ENCODE peak calls at places on chromosomes 7 and 10, in nine cellular contexts. One of them, this sample, is unnamed.

GRCh38 chr10:126902157-126902556 is 3.1 kb upstream of the DOCK1 start:
- DNase-seq in A549: peak
- DNase-seq in H54: peak
- DNase-seq in IMR-90: peak
- DNase-seq in heart left ventricle: no peak
- DNase-seq in ovary: no peak
- DNase-seq in GM12892: no peak
- DNase-seq in prostate gland: no peak
- DNase-seq in body of pancreas: no peak
- DNase-seq in this sample: no peak

GRCh38 chr10:23826399-23826798 is 382.5 kb upstream of the KIAA1217 start:
- DNase-seq in heart left ventricle: no peak
- DNase-seq in A549: no peak
- DNase-seq in H54: peak
- DNase-seq in GM12892: no peak
- DNase-seq in body of pancreas: peak
- DNase-seq in ovary: no peak
- DNase-seq in IMR-90: no peak
- DNase-seq in prostate gland: peak
- DNase-seq in this sample: no peak

GRCh38 chr10:56360967-56361841 is at the start of gene ZWINT:
- DNase-seq in body of pancreas: peak
- DNase-seq in H54: peak
- DNase-seq in ovary: peak
- DNase-seq in GM12892: peak
- DNase-seq in prostate gland: peak
- DNase-seq in heart left ventricle: peak
- DNase-seq in A549: peak
- DNase-seq in IMR-90: peak
- DNase-seq in this sample: peak

GRCh38 chr7:121081327-121081936 is 92.9 kb downstream of the CPED1 start:
- DNase-seq in body of pancreas: no peak
- DNase-seq in prostate gland: no peak
- DNase-seq in H54: no peak
- DNase-seq in ovary: no peak
- DNase-seq in IMR-90: peak
- DNase-seq in GM12892: no peak
- DNase-seq in heart left ventricle: no peak
- DNase-seq in A549: peak
- DNase-seq in this sample: no peak

GRCh38 chr10:15084502-15084922 is 4.1 kb downstream of the ACBD7 start:
- DNase-seq in prostate gland: peak
- DNase-seq in A549: peak
- DNase-seq in IMR-90: peak
- DNase-seq in H54: peak
- DNase-seq in heart left ventricle: no peak
- DNase-seq in body of pancreas: peak
- DNase-seq in ovary: peak
- DNase-seq in GM12892: no peak
- DNase-seq in this sample: no peak

GRCh38 chr7:68147621-68148238 is 1151.1 kb downstream of the TYW1 start:
- DNase-seq in ovary: no peak
- DNase-seq in prostate gland: no peak
- DNase-seq in A549: no peak
- DNase-seq in body of pancreas: no peak
- DNase-seq in heart left ventricle: no peak
- DNase-seq in GM12892: no peak
- DNase-seq in IMR-90: no peak
- DNase-seq in H54: no peak
- DNase-seq in this sample: no peak

GRCh38 chr7:52506325-52506724 is 529.1 kb upstream of the POM121L12 start:
- DNase-seq in body of pancreas: no peak
- DNase-seq in ovary: no peak
- DNase-seq in prostate gland: no peak
- DNase-seq in IMR-90: no peak
- DNase-seq in A549: no peak
- DNase-seq in heart left ventricle: no peak
- DNase-seq in H54: no peak
- DNase-seq in GM12892: no peak
- DNase-seq in this sample: no peak

GRCh38 chr10:36720931-36721330 is 404.5 kb upstream of the ANKRD30A start:
- DNase-seq in ovary: no peak
- DNase-seq in H54: no peak
- DNase-seq in GM12892: no peak
- DNase-seq in prostate gland: no peak
- DNase-seq in body of pancreas: no peak
- DNase-seq in IMR-90: no peak
- DNase-seq in A549: no peak
- DNase-seq in heart left ventricle: no peak
- DNase-seq in this sample: no peak

GRCh38 chr10:58691528-58691927 is 178.9 kb downstream of the BICC1 start:
- DNase-seq in H54: no peak
- DNase-seq in prostate gland: no peak
- DNase-seq in GM12892: no peak
- DNase-seq in ovary: no peak
- DNase-seq in IMR-90: no peak
- DNase-seq in body of pancreas: no peak
- DNase-seq in A549: no peak
- DNase-seq in heart left ventricle: no peak
- DNase-seq in this sample: no peak

GRCh38 chr10:5168897-5169296 is 16.1 kb downstream of the AKR1C8 start:
- DNase-seq in heart left ventricle: no peak
- DNase-seq in ovary: no peak
- DNase-seq in prostate gland: no peak
- DNase-seq in A549: no peak
- DNase-seq in GM12892: no peak
- DNase-seq in H54: no peak
- DNase-seq in IMR-90: no peak
- DNase-seq in body of pancreas: no peak
- DNase-seq in this sample: no peak

GRCh38 chr10:35884657-35885071 is 242.6 kb upstream of the FZD8 start:
- DNase-seq in H54: no peak
- DNase-seq in A549: no peak
- DNase-seq in IMR-90: no peak
- DNase-seq in ovary: no peak
- DNase-seq in body of pancreas: peak
- DNase-seq in heart left ventricle: no peak
- DNase-seq in GM12892: no peak
- DNase-seq in prostate gland: no peak
- DNase-seq in this sample: no peak

GRCh38 chr10:96835826-96836365 is 3.8 kb downstream of the LCOR start:
- DNase-seq in A549: no peak
- DNase-seq in prostate gland: no peak
- DNase-seq in IMR-90: peak
- DNase-seq in ovary: no peak
- DNase-seq in body of pancreas: no peak
- DNase-seq in heart left ventricle: no peak
- DNase-seq in GM12892: no peak
- DNase-seq in H54: no peak
- DNase-seq in this sample: no peak

GRCh38 chr10:15399060-15399661 is 28.1 kb upstream of the FAM171A1 start:
- DNase-seq in ovary: no peak
- DNase-seq in H54: no peak
- DNase-seq in heart left ventricle: no peak
- DNase-seq in prostate gland: no peak
- DNase-seq in body of pancreas: no peak
- DNase-seq in IMR-90: no peak
- DNase-seq in A549: no peak
- DNase-seq in GM12892: no peak
- DNase-seq in this sample: no peak

GRCh38 chr10:52541082-52541481 is 227.0 kb downstream of the DKK1 start:
- DNase-seq in prostate gland: no peak
- DNase-seq in IMR-90: peak
- DNase-seq in body of pancreas: no peak
- DNase-seq in heart left ventricle: no peak
- DNase-seq in ovary: no peak
- DNase-seq in H54: no peak
- DNase-seq in A549: no peak
- DNase-seq in GM12892: no peak
- DNase-seq in this sample: no peak

GRCh38 chr7:44713680-44714335 is 34.8 kb upstream of the ZMIZ2 start:
- DNase-seq in body of pancreas: no peak
- DNase-seq in prostate gland: no peak
- DNase-seq in A549: no peak
- DNase-seq in heart left ventricle: no peak
- DNase-seq in GM12892: no peak
- DNase-seq in IMR-90: no peak
- DNase-seq in ovary: no peak
- DNase-seq in H54: no peak
- DNase-seq in this sample: no peak

GRCh38 chr7:157151626-157152339 is 13.1 kb downstream of the UBE3C start:
- DNase-seq in body of pancreas: no peak
- DNase-seq in GM12892: no peak
- DNase-seq in ovary: no peak
- DNase-seq in H54: no peak
- DNase-seq in prostate gland: no peak
- DNase-seq in heart left ventricle: no peak
- DNase-seq in IMR-90: no peak
- DNase-seq in A549: no peak
- DNase-seq in this sample: no peak
- TF ChIP-seq POLR2A in body of pancreas: no peak
- TF ChIP-seq POLR2A in GM12892: no peak
- TF ChIP-seq POLR2A in ovary: no peak
- TF ChIP-seq POLR2A in H54: no peak
- TF ChIP-seq POLR2A in prostate gland: no peak
- TF ChIP-seq POLR2A in heart left ventricle: no peak
- TF ChIP-seq POLR2A in IMR-90: no peak
- TF ChIP-seq POLR2A in A549: no peak
- TF ChIP-seq POLR2A in this sample: no peak

GRCh38 chr10:80202934-80203834 is 2.2 kb downstream of the ANXA11 start:
- DNase-seq in prostate gland: peak
- DNase-seq in A549: no peak
- DNase-seq in body of pancreas: peak
- DNase-seq in ovary: peak
- DNase-seq in heart left ventricle: peak
- DNase-seq in IMR-90: peak
- DNase-seq in GM12892: peak
- DNase-seq in H54: peak
- DNase-seq in this sample: no peak
- TF ChIP-seq POLR2A in prostate gland: peak
- TF ChIP-seq POLR2A in A549: no peak
- TF ChIP-seq POLR2A in body of pancreas: peak
- TF ChIP-seq POLR2A in ovary: no peak
- TF ChIP-seq POLR2A in heart left ventricle: no peak
- TF ChIP-seq POLR2A in IMR-90: peak
- TF ChIP-seq POLR2A in GM12892: peak
- TF ChIP-seq POLR2A in H54: no peak
- TF ChIP-seq POLR2A in this sample: peak

DNA sequence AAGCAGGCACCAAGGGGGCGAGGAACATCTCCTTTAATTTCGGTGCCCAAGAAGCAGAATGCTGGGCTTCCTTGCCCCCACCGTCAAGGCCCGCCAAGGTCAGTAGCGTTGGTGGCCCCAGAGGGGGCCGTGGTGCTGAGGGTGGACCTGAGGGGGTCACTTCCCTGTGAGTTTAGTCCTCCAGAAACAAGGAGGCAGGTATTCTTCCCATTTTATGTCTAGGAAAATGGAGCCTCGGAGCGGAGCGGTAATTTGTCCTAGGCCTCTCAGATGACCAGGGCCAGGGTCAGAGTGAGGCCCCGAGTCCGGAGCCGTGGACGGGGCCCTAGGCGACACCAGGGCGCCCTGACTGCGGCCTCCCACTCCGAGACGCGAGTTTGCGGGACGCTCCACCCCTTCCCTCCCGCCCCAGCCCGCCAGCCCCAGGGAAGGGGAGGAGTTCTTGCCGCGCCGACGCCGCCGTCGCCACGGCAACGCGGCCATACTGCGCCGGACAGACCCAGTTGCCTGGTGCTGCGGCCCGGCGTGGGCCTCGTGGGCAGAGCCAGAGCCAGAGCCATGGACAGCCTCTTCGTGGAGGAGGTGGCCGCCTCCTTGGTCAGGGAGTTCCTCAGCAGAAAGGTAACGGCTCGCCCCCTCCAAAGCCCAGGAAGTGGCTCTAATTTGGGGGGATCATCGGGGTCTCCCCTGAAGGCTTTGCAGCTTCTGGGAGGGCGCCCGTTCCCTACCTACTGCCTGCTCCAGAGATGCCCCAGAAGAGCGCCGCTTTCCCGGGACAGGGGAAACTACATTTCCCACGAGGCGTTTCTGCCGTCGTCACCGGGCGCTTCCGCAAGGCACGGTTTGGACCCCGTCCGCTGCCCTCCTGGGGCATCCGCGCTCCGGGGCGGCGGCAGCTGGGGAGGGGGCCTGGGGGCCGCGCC is at the start of gene MINDY4:
- DNase-seq in heart left ventricle: peak
- DNase-seq in A549: peak
- DNase-seq in GM12892: peak
- DNase-seq in body of pancreas: peak
- DNase-seq in prostate gland: peak
- DNase-seq in ovary: peak
- DNase-seq in H54: peak
- DNase-seq in IMR-90: peak
- DNase-seq in this sample: no peak
- TF ChIP-seq POLR2A in heart left ventricle: no peak
- TF ChIP-seq POLR2A in A549: peak
- TF ChIP-seq POLR2A in GM12892: no peak
- TF ChIP-seq POLR2A in body of pancreas: peak
- TF ChIP-seq POLR2A in prostate gland: no peak
- TF ChIP-seq POLR2A in ovary: peak
- TF ChIP-seq POLR2A in H54: peak
- TF ChIP-seq POLR2A in IMR-90: no peak
- TF ChIP-seq POLR2A in this sample: no peak

GRCh38 chr7:97872025-97872669 is at the start of gene ASNS:
- DNase-seq in body of pancreas: peak
- DNase-seq in A549: peak
- DNase-seq in H54: peak
- DNase-seq in prostate gland: peak
- DNase-seq in IMR-90: peak
- DNase-seq in GM12892: peak
- DNase-seq in heart left ventricle: peak
- DNase-seq in ovary: peak
- DNase-seq in this sample: peak
- TF ChIP-seq POLR2A in body of pancreas: peak
- TF ChIP-seq POLR2A in A549: peak
- TF ChIP-seq POLR2A in H54: peak
- TF ChIP-seq POLR2A in prostate gland: peak
- TF ChIP-seq POLR2A in IMR-90: peak
- TF ChIP-seq POLR2A in GM12892: peak
- TF ChIP-seq POLR2A in heart left ventricle: no peak
- TF ChIP-seq POLR2A in ovary: peak
- TF ChIP-seq POLR2A in this sample: peak